ENCODE peak calls at places on chromosomes 1 and 21, in nine cellular contexts. V is body of pancreas, Z is trophoblast cell, B is kidney, Y is cardiac muscle cell, K is GM23248, Q is right cardiac atrium, A is PC-9, I is upper lobe of right lung. D is an unnamed sample.

GRCh38 chr21:38769253-38769780 is 36.4 kb upstream of the ETS2 start:
- DNase-seq in A (no peak), I (no peak), Y (no peak), V (no peak), Z (peak; percentile 25), B (no peak), K (peak; percentile 71), Q (no peak), D (no peak)

GRCh38 chr1:15696956-15697521 is 12.9 kb downstream of the PLEKHM2 start:
- DNase-seq in A (no peak), V (no peak), B (no peak), Q (no peak), Y (no peak), K (no peak), I (no peak), Z (no peak), D (no peak)

GRCh38 chr1:206560021-206560716 is 52.1 kb downstream of the EIF2D start:
- DNase-seq in Y (peak; percentile 83), Q (no peak), B (no peak), V (peak; percentile 62), Z (no peak), I (no peak), K (no peak), A (no peak), D (no peak)

GRCh38 chr1:102919659-102920058 is 188.7 kb downstream of the COL11A1 start:
- DNase-seq in Y (no peak), Z (no peak), K (peak; percentile 63), A (no peak), Q (no peak), I (no peak), V (no peak), B (no peak), D (no peak)

GRCh38 chr21:23152130-23152529 is 2153.9 kb downstream of the NCAM2 start:
- DNase-seq in B (no peak), Q (no peak), V (no peak), I (no peak), Y (no peak), Z (no peak), A (no peak), K (no peak), D (no peak)

GRCh38 chr21:33374080-33374873 is 28.9 kb upstream of the IFNGR2 start:
- DNase-seq in K (peak; percentile 58), B (no peak), Y (peak; percentile 29), I (peak; percentile 65), V (peak; percentile 42), Q (peak; percentile 77), A (peak; percentile 32), Z (peak; percentile 59), D (peak; percentile 28)

GRCh38 chr1:219533280-219533679 is 79.6 kb downstream of the ZC3H11B start:
- DNase-seq in A (no peak), V (peak; percentile 11), Y (no peak), I (no peak), Z (peak; percentile 24), Q (peak; percentile 42), K (peak; percentile 7), B (no peak), D (no peak)

GRCh38 chr1:201877877-201878339 is 10.8 kb upstream of the SHISA4 start:
- DNase-seq in K (peak; percentile 67), B (no peak), Q (no peak), Z (peak; percentile 71), V (peak; percentile 34), A (peak; percentile 41), Y (peak; percentile 59), I (no peak), D (no peak)

GRCh38 chr1:230283678-230284077 is 142.5 kb downstream of the PGBD5 start:
- DNase-seq in Q (no peak), Z (no peak), Y (no peak), A (no peak), V (no peak), I (peak; percentile 55), B (no peak), K (no peak), D (no peak)

GRCh38 chr1:110872366-110872744 is 593 bp upstream of the CD53 start:
- DNase-seq in V (no peak), A (no peak), Y (no peak), Z (no peak), I (no peak), Q (no peak), K (no peak), B (no peak), D (no peak)

GRCh38 chr1:165137551-165138316 is 218.8 kb downstream of the LMX1A start:
- DNase-seq in Q (no peak), A (no peak), B (no peak), I (no peak), Z (no peak), Y (no peak), V (no peak), K (no peak), D (no peak)

GRCh38 chr1:171433451-171433850 is 51.9 kb upstream of the PRRC2C start:
- DNase-seq in V (no peak), A (no peak), Q (no peak), I (no peak), Z (no peak), Y (no peak), K (peak; percentile 68), B (no peak), D (no peak)

GRCh38 chr1:12604114-12604874 is 13.7 kb downstream of the DHRS3 start:
- DNase-seq in A (peak; percentile 66), K (peak; percentile 96), I (no peak), B (no peak), V (peak; percentile 51), Y (peak; percentile 85), Z (peak; percentile 92), Q (peak; percentile 77), D (no peak)

GRCh38 chr1:18328803-18329202 is 151.9 kb upstream of the KLHDC7A start:
- DNase-seq in Z (no peak), Y (no peak), V (no peak), A (no peak), Q (no peak), K (no peak), B (no peak), I (no peak), D (no peak)

GRCh38 chr1:232978091-232978634 is 27.8 kb downstream of the NTPCR start:
- DNase-seq in I (no peak), B (no peak), V (no peak), Z (no peak), Q (no peak), Y (no peak), K (no peak), A (no peak), D (no peak)

GRCh38 chr1:117060441-117061317 is 553 bp downstream of the TTF2 start:
- DNase-seq in V (peak; percentile 48), K (peak; percentile 62), Y (no peak), Z (peak; percentile 47), Q (no peak), I (no peak), B (peak; percentile 84), A (no peak), D (peak; percentile 16)

GRCh38 chr1:156957634-156958033 is 37.2 kb downstream of the LRRC71 start:
- DNase-seq in Z (peak; percentile 49), I (no peak), B (no peak), A (peak; percentile 28), Q (no peak), Y (no peak), K (no peak), V (no peak), D (no peak)

GRCh38 chr21:39612233-39613028 is at the start of gene B3GALT5:
- DNase-seq in B (no peak), Y (peak; percentile 91), Z (peak; percentile 11), A (no peak), V (peak; percentile 50), K (no peak), Q (no peak), I (no peak), D (no peak)

GRCh38 chr21:46203203-46203600 is 18.9 kb upstream of the SPATC1L start:
- DNase-seq in Q (no peak), B (peak; percentile 16), K (no peak), A (no peak), Y (no peak), Z (no peak), I (peak; percentile 35), V (no peak), D (no peak)
- H3K9me3 ChIP-seq in Q (no peaks in the 10 kb centered on the region), B (no peaks in the 10 kb centered on the region), K (no peaks in the 10 kb centered on the region), A (no peaks in the 10 kb centered on the region), Y (no peaks in the 10 kb centered on the region), Z (no peaks in the 10 kb centered on the region), I (no peaks in the 10 kb centered on the region), V (no peaks in the 10 kb centered on the region), D (no peaks in the 10 kb centered on the region)

GRCh38 chr1:31415658-31416057 is 2.6 kb downstream of the SERINC2 start:
- DNase-seq in K (no peak), V (no peak), B (no peak), A (no peak), Z (peak; percentile 37), Y (no peak), Q (no peak), I (no peak), D (no peak)

GRCh38 chr1:31418626-31419025 is 5.6 kb downstream of the SERINC2 start:
- DNase-seq in V (no peak), B (no peak), A (no peak), Z (no peak), I (no peak), Q (no peak), Y (no peak), K (peak; percentile 39), D (no peak)

GRCh38 chr1:31417148-31417547 is 4.1 kb downstream of the SERINC2 start:
- DNase-seq in V (no peak), Y (no peak), Z (no peak), A (no peak), B (no peak), K (no peak), Q (no peak), I (no peak), D (no peak)

GRCh38 chr1:31414692-31415370 is 1.8 kb downstream of the SERINC2 start:
- DNase-seq in K (peak; percentile 43), Q (no peak), V (peak; percentile 71), Y (no peak), A (peak; percentile 30), Z (peak; percentile 87), I (no peak), B (no peak), D (no peak)

GRCh38 chr1:31416101-31416736 is 3.2 kb downstream of the SERINC2 start:
- DNase-seq in V (peak; percentile 63), Y (no peak), Q (no peak), A (peak; percentile 59), Z (peak; percentile 88), I (peak; percentile 71), B (peak; percentile 87), K (no peak), D (no peak)
- H3K9me3 ChIP-seq in V (no peaks in the 10 kb centered on the region), Y (no peaks in the 10 kb centered on the region), Q (no peaks in the 10 kb centered on the region), A (no peaks in the 10 kb centered on the region), Z (no peaks in the 10 kb centered on the region), I (no peaks in the 10 kb centered on the region), B (no peaks in the 10 kb centered on the region), K (no peaks in the 10 kb centered on the region), D (no peaks in the 10 kb centered on the region)

DNA sequence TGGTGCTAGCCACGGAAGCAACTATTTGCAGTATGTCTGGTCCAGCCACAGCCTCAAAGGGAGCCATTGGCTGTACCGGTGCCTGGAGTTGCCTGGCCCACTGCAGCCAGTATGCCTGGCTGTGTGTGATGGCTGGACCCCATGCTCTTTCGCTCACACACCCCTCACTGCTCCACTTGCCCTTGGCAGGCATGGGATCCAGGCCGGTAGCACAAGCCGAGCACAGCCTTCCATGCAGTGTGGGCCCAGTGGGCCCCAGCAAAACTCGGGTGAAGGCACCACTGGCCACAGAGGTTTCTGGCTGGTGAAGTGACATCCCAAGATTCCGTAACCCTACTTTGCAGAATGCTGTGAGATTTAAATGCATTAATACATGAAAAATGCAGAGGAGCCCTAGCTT is 665.8 kb downstream of the PLPP3 start:
- DNase-seq in Y (no peak), I (no peak), Z (no peak), V (no peak), B (no peak), K (no peak), Q (no peak), A (no peak), D (no peak)
- H3K9me3 ChIP-seq in Y (no peaks in the 10 kb centered on the region), I (no peaks in the 10 kb centered on the region), Z (peaks cover 12% of the 10 kb centered on the region), V (no peaks in the 10 kb centered on the region), B (no peaks in the 10 kb centered on the region), K (no peaks in the 10 kb centered on the region), Q (no peaks in the 10 kb centered on the region), A (no peaks in the 10 kb centered on the region), D (no peaks in the 10 kb centered on the region)

GRCh38 chr1:96509351-96509750 is 212.2 kb upstream of the PTBP2 start:
- DNase-seq in I (no peak), Y (no peak), A (no peak), K (no peak), Z (no peak), Q (no peak), B (no peak), V (no peak), D (no peak)
- H3K9me3 ChIP-seq in I (no peaks in the 10 kb centered on the region), Y (no peaks in the 10 kb centered on the region), A (no peaks in the 10 kb centered on the region), K (no peaks in the 10 kb centered on the region), Z (no peaks in the 10 kb centered on the region), Q (no peaks in the 10 kb centered on the region), B (no peaks in the 10 kb centered on the region), V (no peaks in the 10 kb centered on the region), D (no peaks in the 10 kb centered on the region)